ENCODE peak calls at places on chromosomes 11 and 22, in nine cellular contexts. W is spleen, J is uterus, N is SK-N-SH, Q is A549, F is mammary epithelial cell, C is foreskin keratinocyte, V is body of pancreas, B is cardiac muscle cell. Y is an unnamed sample.

GRCh38 chr11:45920531-45921477 is 1.7 kb upstream of the LARGE2 start:
- DNase-seq in W (peak; percentile 58), J (no peak), N (peak; percentile 6), Q (no peak), F (no peak), C (no peak), V (peak; percentile 2), B (no peak), Y (peak; percentile 34)

GRCh38 chr11:12765428-12765827 is 91.2 kb downstream of the TEAD1 start:
- DNase-seq in W (no peak), J (no peak), N (no peak), Q (no peak), F (no peak), C (no peak), V (peak; percentile 30), B (no peak), Y (no peak)

GRCh38 chr11:14764899-14765527 is 121.4 kb downstream of the PDE3B start:
- DNase-seq in W (no peak), J (no peak), N (peak; percentile 21), Q (no peak), F (peak; percentile 78), C (peak; percentile 32), V (no peak), B (no peak), Y (no peak)

GRCh38 chr11:60887531-60887930 is 18.9 kb downstream of the PRPF19 start:
- DNase-seq in W (no peak), J (peak; percentile 10), N (peak; percentile 63), Q (peak; percentile 53), F (peak; percentile 29), C (no peak), V (peak; percentile 66), B (peak; percentile 55), Y (no peak)

GRCh38 chr11:87422566-87422965 is 384.8 kb downstream of the TMEM135 start:
- DNase-seq in W (no peak), J (no peak), N (no peak), Q (no peak), F (peak; percentile 24), C (peak; percentile 57), V (no peak), B (peak; percentile 24), Y (peak; percentile 62)

GRCh38 chr22:43201486-43202219 is 14.7 kb upstream of the TTLL12 start:
- DNase-seq in W (no peak), J (no peak), N (no peak), Q (no peak), F (no peak), C (no peak), V (no peak), B (no peak), Y (no peak)

GRCh38 chr11:118610220-118610772 is 2.9 kb downstream of the PHLDB1 start:
- DNase-seq in W (peak; percentile 82), J (no peak), N (no peak), Q (no peak), F (no peak), C (no peak), V (no peak), B (no peak), Y (no peak)

GRCh38 chr11:128764617-128765095 is 70.8 kb downstream of the FLI1 start:
- DNase-seq in W (no peak), J (no peak), N (no peak), Q (no peak), F (no peak), C (no peak), V (peak; percentile 82), B (no peak), Y (no peak)

GRCh38 chr22:20419664-20419951 is 18.0 kb downstream of the SCARF2 start:
- DNase-seq in W (no peak), J (no peak), N (no peak), Q (no peak), F (no peak), C (no peak), V (no peak), B (no peak), Y (peak; percentile 6)

DNA sequence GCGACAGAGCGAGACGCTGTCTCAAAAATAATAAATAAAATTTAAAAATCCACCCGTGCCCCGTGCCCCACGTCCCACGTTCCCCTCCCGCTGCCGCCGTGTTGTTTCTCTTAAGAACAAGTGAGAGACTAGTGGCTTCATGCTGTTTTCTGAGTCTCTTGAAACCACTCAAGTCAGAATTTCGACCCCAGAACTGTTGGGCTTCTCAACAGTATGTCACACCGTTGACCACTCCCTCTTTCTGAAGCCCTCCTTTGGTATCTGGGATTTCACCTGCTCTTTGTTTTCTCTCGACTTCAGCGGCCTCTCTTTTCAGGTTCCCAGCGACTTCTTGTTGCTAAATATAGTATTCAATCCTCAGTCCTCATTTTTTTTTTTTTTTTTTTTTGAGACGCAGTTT is 974 bp downstream of the PPIL2 start:
- DNase-seq in W (no peak), J (no peak), N (no peak), Q (no peak), F (no peak), C (no peak), V (no peak), B (no peak), Y (no peak)
- H3K27ac ChIP-seq in W (no peak overlapping the region), J (peak overlapping the region; percentile 81), N (peak overlapping the region; percentile 86), Q (peak overlapping the region; percentile 98), F (peak overlapping the region; percentile 77), C (peak overlapping the region; percentile 77), V (peak overlapping the region; percentile 94), B (peak overlapping the region; percentile 82), Y (peak overlapping the region; percentile 64)

GRCh38 chr11:64891215-64891848 is 12.9 kb upstream of the EHD1 start:
- DNase-seq in W (no peak), J (no peak), N (no peak), Q (no peak), F (no peak), C (no peak), V (peak; percentile 40), B (no peak), Y (no peak)
- TF ChIP-seq CTCF in W (no peak), J (no peak), N (no peak), Q (no peak), F (no peak), C (no peak), V (no peak), B (no peak), Y (no peak)

GRCh38 chr11:85663080-85663729 is 1.7 kb downstream of the CREBZF start:
- DNase-seq in W (no peak), J (no peak), N (no peak), Q (no peak), F (peak; percentile 17), C (no peak), V (no peak), B (no peak), Y (no peak)

GRCh38 chr11:85663781-85664560 is 958 bp downstream of the CREBZF start:
- DNase-seq in W (peak; percentile 97), J (peak; percentile 61), N (peak; percentile 82), Q (peak; percentile 76), F (peak; percentile 60), C (peak; percentile 24), V (peak; percentile 87), B (peak; percentile 88), Y (no peak)

GRCh38 chr11:85665756-85666155 is 827 bp upstream of the CREBZF start:
- DNase-seq in W (no peak), J (no peak), N (no peak), Q (no peak), F (no peak), C (no peak), V (peak; percentile 34), B (no peak), Y (no peak)

GRCh38 chr11:85664561-85665481 is at the start of gene CREBZF:
- DNase-seq in W (peak; percentile 97), J (peak; percentile 94), N (peak; percentile 93), Q (peak; percentile 97), F (peak; percentile 93), C (peak; percentile 77), V (peak; percentile 95), B (peak; percentile 96), Y (peak; percentile 90)

DNA sequence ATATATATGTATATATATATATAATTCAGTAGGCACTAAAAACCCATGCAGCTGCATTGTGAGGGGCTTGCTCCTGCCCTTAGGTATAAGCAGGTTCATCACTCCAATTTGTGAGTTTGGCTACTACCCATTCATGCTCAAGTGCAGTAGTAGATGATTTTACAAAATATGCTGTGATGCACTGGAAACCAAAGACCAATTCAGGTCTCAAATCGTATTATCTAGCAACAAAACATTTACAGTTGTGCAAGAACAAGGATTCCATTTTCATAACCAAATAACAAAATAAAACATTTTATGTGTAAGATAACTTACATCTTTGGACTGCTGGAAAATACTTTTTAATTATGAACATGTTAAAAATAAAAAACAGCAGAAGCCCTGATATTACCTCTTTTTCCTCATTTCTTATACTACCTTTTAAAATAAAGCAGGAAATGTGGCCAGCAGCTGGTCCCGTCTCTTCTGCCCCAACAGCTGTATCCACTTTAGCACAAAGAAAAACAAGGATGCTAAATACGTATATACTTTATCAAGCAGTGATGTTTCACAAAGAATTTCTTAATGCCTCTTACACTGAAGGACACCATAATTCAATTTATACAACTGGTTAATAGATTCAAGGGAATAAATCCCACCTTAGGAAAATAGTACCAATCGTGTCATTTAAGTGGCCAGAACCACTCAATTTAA is 2.8 kb downstream of the CREBZF start:
- DNase-seq in W (no peak), J (no peak), N (no peak), Q (no peak), F (no peak), C (no peak), V (no peak), B (no peak), Y (no peak)
- H3K27ac ChIP-seq in W (no peak overlapping the region), J (no peak overlapping the region), N (no peak overlapping the region), Q (no peak overlapping the region), F (peak overlapping the region; percentile 42), C (no peak overlapping the region), V (no peak overlapping the region), B (peak overlapping the region; percentile 96), Y (no peak overlapping the region)

GRCh38 chr11:44180107-44180506 is 84.6 kb downstream of the EXT2 start:
- DNase-seq in W (no peak), J (no peak), N (no peak), Q (no peak), F (no peak), C (no peak), V (no peak), B (no peak), Y (no peak)

GRCh38 chr11:44176541-44177213 is 81.2 kb downstream of the EXT2 start:
- DNase-seq in W (no peak), J (no peak), N (no peak), Q (no peak), F (no peak), C (no peak), V (no peak), B (no peak), Y (no peak)

GRCh38 chr11:44179173-44179572 is 83.7 kb downstream of the EXT2 start:
- DNase-seq in W (no peak), J (no peak), N (peak; percentile 20), Q (no peak), F (no peak), C (no peak), V (no peak), B (no peak), Y (no peak)

GRCh38 chr11:44177905-44178304 is 82.4 kb downstream of the EXT2 start:
- DNase-seq in W (no peak), J (no peak), N (no peak), Q (no peak), F (no peak), C (no peak), V (no peak), B (no peak), Y (no peak)

DNA sequence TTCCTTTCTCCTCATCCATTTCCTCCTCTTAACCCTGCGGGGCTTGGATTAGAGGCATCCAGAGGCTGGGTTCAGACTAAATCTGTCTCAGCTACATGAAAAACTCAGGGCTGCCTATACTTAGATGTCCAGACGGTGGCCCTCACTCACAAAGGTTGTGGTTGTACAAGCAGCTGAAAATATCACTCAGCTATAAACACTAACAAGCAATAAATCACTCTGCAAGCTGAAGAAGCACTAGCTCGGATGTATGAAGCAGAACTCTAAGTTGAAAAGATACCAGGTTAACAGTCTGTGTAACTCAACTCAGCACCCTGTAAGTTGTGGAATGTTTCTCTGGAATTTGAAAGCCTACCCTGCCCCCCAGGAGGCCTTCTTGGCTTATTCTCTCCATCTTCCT is 82.9 kb downstream of the EXT2 start:
- DNase-seq in W (no peak), J (no peak), N (no peak), Q (no peak), F (no peak), C (no peak), V (no peak), B (peak; percentile 37), Y (no peak)
- TF ChIP-seq CTCF in W (no peak), J (no peak), N (no peak), Q (no peak), F (no peak), C (no peak), V (no peak), B (peak; percentile 14), Y (no peak)

Y was measured in RWPE2.